ENCODE peak calls at places on chromosomes 1 and 21, in four cellular contexts. E, M, Q and T are unnamed samples.

GRCh38 chr1:161970633-161971032 is 53.0 kb downstream of the OLFML2B start:
- DNase-seq in E (no peak), M (no peak), Q (no peak), T (no peak)

GRCh38 chr1:77316006-77316405 is 34.2 kb downstream of the AK5 start:
- DNase-seq in E (no peak), M (no peak), Q (no peak), T (no peak)

GRCh38 chr1:55378582-55378981 is 163.4 kb upstream of the USP24 start:
- DNase-seq in E (no peak), M (no peak), Q (no peak), T (no peak)

GRCh38 chr1:20439282-20439681 is 46.7 kb downstream of the CAMK2N1 start:
- DNase-seq in E (no peak), M (no peak), Q (no peak), T (no peak)

GRCh38 chr1:172447641-172448040 is 3.8 kb upstream of the PIGC start:
- DNase-seq in E (no peak), M (no peak), Q (no peak), T (no peak)

GRCh38 chr1:153933420-153933819 is 10.6 kb upstream of the GATAD2B start:
- DNase-seq in E (no peak), M (no peak), Q (no peak), T (no peak)

GRCh38 chr1:203276408-203276807 is 28.9 kb upstream of the BTG2 start:
- DNase-seq in E (no peak), M (no peak), Q (no peak), T (no peak)

GRCh38 chr1:917076-917459 is 6.7 kb upstream of the SAMD11 start:
- DNase-seq in E (no peak), M (no peak), Q (no peak), T (no peak)

GRCh38 chr1:112906155-112906698 is 49.8 kb downstream of the SLC16A1 start:
- DNase-seq in E (no peak), M (no peak), Q (no peak), T (no peak)

GRCh38 chr1:86471296-86471695 is 2.6 kb downstream of the CLCA1 start:
- DNase-seq in E (no peak), M (no peak), Q (no peak), T (no peak)

GRCh38 chr1:220874201-220874655 is 5.0 kb upstream of the HLX start:
- DNase-seq in E (no peak), M (no peak), Q (no peak), T (no peak)

GRCh38 chr1:115426990-115427389 is 88.9 kb upstream of the NGF start:
- DNase-seq in E (no peak), M (no peak), Q (no peak), T (no peak)

GRCh38 chr1:243585982-243586381 is 264.1 kb downstream of the AKT3 start:
- DNase-seq in E (no peak), M (no peak), Q (no peak), T (no peak)

GRCh38 chr1:151891515-151891914 is 17.8 kb downstream of the THEM4 start:
- DNase-seq in E (no peak), M (no peak), Q (no peak), T (no peak)

GRCh38 chr1:65825736-65826135 is 33.0 kb downstream of the PDE4B start:
- DNase-seq in E (no peak), M (no peak), Q (no peak), T (no peak)

GRCh38 chr1:48750089-48750488 is 26.6 kb downstream of the BEND5 start:
- DNase-seq in E (no peak), M (no peak), Q (no peak), T (no peak)

GRCh38 chr1:165376041-165376810 is 19.7 kb upstream of the LMX1A start:
- DNase-seq in E (no peak), M (no peak), Q (peak; percentile 92), T (peak; percentile 40)

GRCh38 chr1:201888282-201889033 is at the start of gene SHISA4:
- DNase-seq in E (no peak), M (no peak), Q (peak; percentile 84), T (peak; percentile 97)

GRCh38 chr1:242139437-242139836 is 140.5 kb upstream of the MAP1LC3C start:
- DNase-seq in E (no peak), M (no peak), Q (no peak), T (no peak)

GRCh38 chr1:228530951-228531731 is 44.0 kb downstream of the RNF187 start:
- DNase-seq in E (no peak), M (no peak), Q (peak; percentile 29), T (no peak)

GRCh38 chr1:116326486-116326885 is 46.6 kb upstream of the ATP1A1 start:
- DNase-seq in E (no peak), M (no peak), Q (no peak), T (no peak)

GRCh38 chr1:117605164-117605810 is 561 bp upstream of the TENT5C start:
- DNase-seq in E (no peak), M (no peak), Q (no peak), T (no peak)

GRCh38 chr1:23908453-23909341 is 4.5 kb downstream of the CNR2 start:
- DNase-seq in E (no peak), M (peak; percentile 59), Q (no peak), T (no peak)

GRCh38 chr1:151144474-151145157 is 1.8 kb downstream of the SEMA6C start:
- DNase-seq in E (no peak), M (no peak), Q (no peak), T (no peak)

GRCh38 chr1:82762829-82763532 is 962.2 kb downstream of the ADGRL2 start:
- DNase-seq in E (no peak), M (no peak), Q (no peak), T (no peak)

GRCh38 chr1:48203287-48203900 is 19.1 kb upstream of the SLC5A9 start:
- DNase-seq in E (no peak), M (no peak), Q (no peak), T (no peak)

GRCh38 chr1:164703415-164703814 is 144.4 kb downstream of the PBX1 start:
- DNase-seq in E (no peak), M (no peak), Q (no peak), T (no peak)

DNA sequence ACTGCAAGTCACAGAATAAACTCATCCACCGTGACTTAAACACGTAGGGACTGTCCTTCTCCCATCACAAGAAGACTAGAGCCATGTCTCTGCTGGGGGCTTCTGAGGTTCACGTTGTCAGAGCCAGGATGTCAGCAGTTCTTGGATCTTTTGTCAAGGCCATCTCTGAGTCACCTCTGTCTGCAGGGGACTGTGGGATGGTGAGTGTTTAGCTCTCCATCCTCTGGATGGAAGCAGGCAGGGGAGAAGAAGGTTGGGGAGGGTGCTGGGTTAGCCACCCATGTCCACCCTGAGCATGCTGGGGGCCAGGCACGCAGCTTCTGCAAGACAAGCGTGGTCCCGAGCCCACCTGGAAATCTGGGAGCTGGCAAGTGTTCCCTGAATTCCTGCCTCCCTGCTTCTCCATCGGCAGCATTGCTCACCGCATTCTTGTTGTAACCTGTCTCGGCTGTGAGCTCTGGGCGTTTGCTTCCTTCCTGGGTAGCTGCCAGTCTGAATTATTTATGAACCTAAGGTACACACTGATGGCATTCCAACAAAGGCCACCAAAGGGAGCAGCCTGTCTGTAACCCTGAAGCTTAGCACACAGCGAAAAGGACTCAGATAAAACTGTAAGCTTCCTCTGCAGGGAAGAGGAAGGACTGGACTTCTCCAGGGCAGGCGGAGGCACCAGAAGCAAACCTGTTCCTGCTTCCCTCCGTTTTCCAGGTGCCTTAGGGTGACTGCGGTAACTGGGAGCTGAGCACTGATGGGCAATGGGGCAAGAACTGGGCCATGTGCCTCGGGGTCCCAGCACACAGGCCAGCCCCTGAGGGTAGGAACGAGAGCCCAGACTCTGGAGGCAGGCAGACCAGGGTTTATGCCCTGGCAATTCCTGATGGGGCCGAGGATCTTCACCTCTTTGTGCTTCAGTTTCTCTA is 88.6 kb downstream of the RIPK4 start:
- DNase-seq in E (no peak), M (no peak), Q (no peak), T (no peak)
- H3K27ac ChIP-seq in E (no peak overlapping the region), M (no peak overlapping the region), Q (peak overlapping the region; percentile 93), T (peak overlapping the region; percentile 53)

DNA sequence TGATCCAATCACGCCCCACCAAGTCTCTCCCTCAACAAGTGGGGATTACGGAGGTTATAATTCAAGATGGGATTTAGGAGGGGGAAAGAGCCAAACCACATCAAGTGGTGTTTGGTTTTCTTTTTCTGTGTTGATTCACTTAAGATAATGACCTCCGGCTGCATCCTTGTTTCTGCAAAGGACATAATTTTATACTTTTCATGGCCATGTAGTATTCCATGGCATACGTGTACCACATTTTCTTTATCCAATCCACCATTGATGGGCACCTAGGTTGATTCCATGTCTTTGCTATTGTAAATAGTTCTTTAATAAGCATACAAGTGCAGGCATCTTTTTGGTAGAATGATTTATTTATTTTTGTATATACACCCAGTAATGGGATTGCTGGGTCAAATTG is 162.5 kb upstream of the JUN start:
- DNase-seq in E (no peak), M (no peak), Q (no peak), T (no peak)
- H3K27ac ChIP-seq in E (no peak overlapping the region), M (no peak overlapping the region), Q (no peak overlapping the region), T (no peak overlapping the region)

GRCh38 chr21:16194851-16195251 is 465.1 kb downstream of the USP25 start:
- DNase-seq in E (no peak), M (no peak), Q (no peak), T (no peak)
- H3K27ac ChIP-seq in E (no peak overlapping the region), M (no peak overlapping the region), Q (peak overlapping the region; percentile 76), T (peak overlapping the region; percentile 90)

DNA sequence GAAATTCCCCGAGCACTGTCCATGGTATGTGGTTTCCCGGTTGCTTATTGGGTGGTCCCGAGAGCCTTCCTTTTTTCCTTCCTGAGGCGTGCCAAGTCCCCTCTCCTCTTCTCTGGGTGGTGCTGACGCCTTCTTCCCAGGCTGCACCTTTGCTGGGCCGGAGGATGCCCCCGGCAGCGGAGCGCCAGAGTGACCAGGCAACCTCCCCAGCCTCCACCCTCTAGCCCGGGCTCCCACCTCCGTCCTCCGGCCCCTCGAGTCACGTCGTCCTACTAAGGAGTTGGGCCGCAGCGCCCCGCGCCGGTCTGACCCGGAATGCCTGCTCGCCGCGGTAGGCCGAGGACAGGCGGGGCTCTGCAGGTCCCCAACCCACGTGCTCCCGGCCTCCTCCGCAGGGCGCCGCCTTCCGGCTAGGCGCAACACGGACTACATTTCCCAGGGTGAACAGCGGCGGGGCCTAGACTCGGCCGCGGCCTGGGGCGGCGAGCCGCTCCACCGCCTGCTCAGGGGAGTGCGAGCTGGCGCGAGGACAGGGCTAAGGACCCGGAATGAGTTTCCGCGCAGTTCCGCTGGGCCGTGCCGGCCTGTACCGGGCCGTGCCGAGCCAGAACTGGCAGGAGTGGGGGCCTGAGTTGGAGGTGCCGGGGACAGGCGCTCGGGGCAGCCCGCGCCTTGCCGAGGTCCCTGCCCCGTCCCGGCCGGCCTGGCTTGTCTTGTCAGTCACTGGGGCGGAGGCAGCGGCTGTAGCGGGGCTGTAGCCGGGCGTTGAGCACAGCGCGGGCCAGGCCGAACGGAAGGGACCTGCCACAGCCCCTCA is at the start of gene IPO13:
- DNase-seq in E (peak; percentile 96), M (peak; percentile 97), Q (peak; percentile 95), T (peak; percentile 96)
- H3K27ac ChIP-seq in E (peak within 1 kb of the TSS; percentile 94), M (peak within 1 kb of the TSS; percentile 92), Q (peak within 1 kb of the TSS; percentile 93), T (peak within 1 kb of the TSS; percentile 99)

GRCh38 chr1:109927356-109927755 is 16.7 kb downstream of the CSF1 start:
- DNase-seq in E (no peak), M (no peak), Q (no peak), T (no peak)
- H3K27ac ChIP-seq in E (no peak overlapping the region), M (no peak overlapping the region), Q (peak overlapping the region; percentile 84), T (peak overlapping the region; percentile 49)